ENCODE peak calls at places on chromosomes 3 and 15, in six cellular contexts. One of them, this sample, is unnamed.

GRCh38 chr15:96412045-96412918 is 81.8 kb downstream of the NR2F2 start:
- DNase-seq in IMR-90: no peak
- DNase-seq in H9: no peak
- DNase-seq in mesenchymal stem cell: no peak
- DNase-seq in trophoblast cell: no peak
- DNase-seq in H1: no peak
- DNase-seq in this sample: no peak

GRCh38 chr15:64717735-64718495 is 57.5 kb downstream of the RBPMS2 start:
- DNase-seq in IMR-90: no peak
- DNase-seq in H9: no peak
- DNase-seq in mesenchymal stem cell: no peak
- DNase-seq in trophoblast cell: no peak
- DNase-seq in H1: no peak
- DNase-seq in this sample: no peak

GRCh38 chr15:92520914-92521623 is 127.4 kb downstream of the ST8SIA2 start:
- DNase-seq in IMR-90: no peak
- DNase-seq in H9: no peak
- DNase-seq in mesenchymal stem cell: no peak
- DNase-seq in trophoblast cell: no peak
- DNase-seq in H1: no peak
- DNase-seq in this sample: no peak

GRCh38 chr15:68765602-68766368 is 54.9 kb downstream of the ANP32A start:
- DNase-seq in IMR-90: no peak
- DNase-seq in H9: no peak
- DNase-seq in mesenchymal stem cell: no peak
- DNase-seq in trophoblast cell: no peak
- DNase-seq in H1: no peak
- DNase-seq in this sample: no peak

GRCh38 chr3:59873576-59874230 is 823.9 kb upstream of the CFAP20DC start:
- DNase-seq in IMR-90: no peak
- DNase-seq in H9: no peak
- DNase-seq in mesenchymal stem cell: no peak
- DNase-seq in trophoblast cell: no peak
- DNase-seq in H1: no peak
- DNase-seq in this sample: no peak

GRCh38 chr15:68614621-68615035 is 35.8 kb downstream of the CORO2B start:
- DNase-seq in IMR-90: no peak
- DNase-seq in H9: peak
- DNase-seq in mesenchymal stem cell: peak
- DNase-seq in trophoblast cell: no peak
- DNase-seq in H1: peak
- DNase-seq in this sample: peak

GRCh38 chr15:67850995-67851535 is 11.2 kb upstream of the RNU6-1 start:
- DNase-seq in IMR-90: peak
- DNase-seq in H9: no peak
- DNase-seq in mesenchymal stem cell: no peak
- DNase-seq in trophoblast cell: peak
- DNase-seq in H1: no peak
- DNase-seq in this sample: no peak

GRCh38 chr3:49493901-49494300 is 23.8 kb downstream of the DAG1 start:
- DNase-seq in IMR-90: peak
- DNase-seq in H9: no peak
- DNase-seq in mesenchymal stem cell: no peak
- DNase-seq in trophoblast cell: no peak
- DNase-seq in H1: no peak
- DNase-seq in this sample: no peak

DNA sequence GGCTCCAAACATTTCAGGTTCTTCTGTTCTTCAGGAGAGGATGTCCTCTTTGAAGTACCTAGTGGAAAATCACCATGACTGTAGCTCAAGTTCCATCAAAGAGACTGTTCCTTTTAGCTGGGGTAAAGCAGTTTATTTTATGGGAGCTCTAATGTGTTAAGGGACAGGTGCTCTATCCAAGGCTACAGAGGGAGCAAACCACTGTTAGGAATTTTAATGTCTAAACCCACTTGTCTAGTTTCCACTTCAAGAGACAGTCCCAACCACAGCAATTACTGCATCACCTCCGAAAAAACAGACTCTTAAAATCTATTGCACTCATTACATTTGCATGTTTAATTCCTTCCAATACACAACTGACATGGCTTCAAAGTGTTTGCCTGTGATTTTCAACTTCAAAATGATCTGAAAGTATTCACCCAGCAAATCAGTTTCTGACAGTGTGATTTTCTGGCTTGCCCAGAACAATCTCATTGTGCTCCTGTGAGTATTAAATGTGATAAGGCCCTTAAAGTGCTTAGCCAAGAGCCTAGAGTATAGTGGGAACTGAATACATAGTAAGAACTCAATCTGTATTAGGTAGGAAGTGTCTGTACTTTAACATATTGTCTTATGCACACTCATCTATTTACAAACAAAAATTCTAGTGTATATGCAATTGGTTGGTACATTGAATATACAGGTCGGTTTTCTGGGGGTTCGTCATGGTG is 266.5 kb upstream of the CCDC54 start:
- DNase-seq in IMR-90: no peak
- DNase-seq in H9: no peak
- DNase-seq in mesenchymal stem cell: no peak
- DNase-seq in trophoblast cell: no peak
- DNase-seq in H1: no peak
- DNase-seq in this sample: no peak
- H3K14ac ChIP-seq in IMR-90: no peak
- H3K14ac ChIP-seq in H9: no peak
- H3K14ac ChIP-seq in mesenchymal stem cell: no peak
- H3K14ac ChIP-seq in trophoblast cell: no peak
- H3K14ac ChIP-seq in H1: no peak
- H3K14ac ChIP-seq in this sample: no peak

GRCh38 chr15:44598892-44599291 is 61.9 kb downstream of the EIF3J start:
- DNase-seq in IMR-90: peak
- DNase-seq in H9: no peak
- DNase-seq in mesenchymal stem cell: peak
- DNase-seq in trophoblast cell: no peak
- DNase-seq in H1: no peak
- DNase-seq in this sample: no peak

GRCh38 chr15:44596511-44597010 is 59.6 kb downstream of the EIF3J start:
- DNase-seq in IMR-90: no peak
- DNase-seq in H9: no peak
- DNase-seq in mesenchymal stem cell: no peak
- DNase-seq in trophoblast cell: no peak
- DNase-seq in H1: no peak
- DNase-seq in this sample: no peak

GRCh38 chr15:44595656-44596510 is 58.9 kb downstream of the EIF3J start:
- DNase-seq in IMR-90: no peak
- DNase-seq in H9: no peak
- DNase-seq in mesenchymal stem cell: peak
- DNase-seq in trophoblast cell: no peak
- DNase-seq in H1: no peak
- DNase-seq in this sample: no peak

GRCh38 chr15:44595246-44595645 is 58.3 kb downstream of the EIF3J start:
- DNase-seq in IMR-90: no peak
- DNase-seq in H9: no peak
- DNase-seq in mesenchymal stem cell: peak
- DNase-seq in trophoblast cell: no peak
- DNase-seq in H1: no peak
- DNase-seq in this sample: no peak

GRCh38 chr15:44598066-44598465 is 61.1 kb downstream of the EIF3J start:
- DNase-seq in IMR-90: no peak
- DNase-seq in H9: no peak
- DNase-seq in mesenchymal stem cell: no peak
- DNase-seq in trophoblast cell: no peak
- DNase-seq in H1: no peak
- DNase-seq in this sample: no peak
- H3K14ac ChIP-seq in IMR-90: no peak
- H3K14ac ChIP-seq in H9: no peak
- H3K14ac ChIP-seq in mesenchymal stem cell: no peak
- H3K14ac ChIP-seq in trophoblast cell: no peak
- H3K14ac ChIP-seq in H1: no peak
- H3K14ac ChIP-seq in this sample: no peak

DNA sequence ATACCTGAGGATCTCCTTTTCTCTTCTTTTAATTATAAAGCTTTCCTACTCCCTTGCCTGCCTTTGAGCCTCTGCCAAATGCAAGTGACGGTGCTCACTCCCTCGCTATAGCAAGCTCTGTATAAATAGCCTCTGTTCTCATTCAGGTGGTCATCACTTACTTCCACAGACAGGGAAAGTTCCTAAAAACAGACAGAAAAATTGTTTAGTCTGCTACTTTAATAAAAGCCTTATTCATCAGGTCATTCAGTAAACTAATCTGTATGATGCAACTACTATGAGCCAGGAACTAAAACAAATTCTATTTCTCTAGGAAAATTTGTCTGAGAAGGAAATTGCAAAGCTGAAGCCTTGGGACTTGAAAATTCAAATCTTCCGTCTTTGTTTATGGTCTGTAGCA is 10.2 kb upstream of the DLG1 start:
- DNase-seq in IMR-90: peak
- DNase-seq in H9: no peak
- DNase-seq in mesenchymal stem cell: peak
- DNase-seq in trophoblast cell: no peak
- DNase-seq in H1: no peak
- DNase-seq in this sample: no peak
- H3K14ac ChIP-seq in IMR-90: peak
- H3K14ac ChIP-seq in H9: no peak
- H3K14ac ChIP-seq in mesenchymal stem cell: no peak
- H3K14ac ChIP-seq in trophoblast cell: no peak
- H3K14ac ChIP-seq in H1: no peak
- H3K14ac ChIP-seq in this sample: no peak

DNA sequence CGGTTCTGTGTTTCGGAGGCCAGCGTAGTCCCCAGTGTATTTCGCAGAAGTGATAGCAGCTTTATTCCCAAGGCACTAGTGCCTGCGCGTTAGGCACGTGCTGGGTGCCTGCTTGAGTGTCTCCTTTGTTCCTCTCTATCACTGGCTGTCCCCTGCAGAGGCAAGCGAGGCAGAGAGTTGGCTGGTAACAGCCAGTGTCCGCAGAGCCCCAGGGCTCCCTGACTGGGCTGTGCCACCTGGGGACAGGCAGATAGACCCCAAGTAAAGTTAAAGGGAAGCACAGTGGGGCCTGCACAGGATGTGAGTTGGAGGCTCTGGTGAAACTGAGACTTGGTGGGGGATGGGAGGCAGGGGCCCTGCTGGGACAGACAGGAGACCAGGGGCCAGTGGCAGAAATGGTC is 50.7 kb downstream of the APBA2 start:
- DNase-seq in IMR-90: no peak
- DNase-seq in H9: no peak
- DNase-seq in mesenchymal stem cell: no peak
- DNase-seq in trophoblast cell: no peak
- DNase-seq in H1: no peak
- DNase-seq in this sample: no peak
- H3K14ac ChIP-seq in IMR-90: no peak
- H3K14ac ChIP-seq in H9: no peak
- H3K14ac ChIP-seq in mesenchymal stem cell: no peak
- H3K14ac ChIP-seq in trophoblast cell: no peak
- H3K14ac ChIP-seq in H1: no peak
- H3K14ac ChIP-seq in this sample: no peak

DNA sequence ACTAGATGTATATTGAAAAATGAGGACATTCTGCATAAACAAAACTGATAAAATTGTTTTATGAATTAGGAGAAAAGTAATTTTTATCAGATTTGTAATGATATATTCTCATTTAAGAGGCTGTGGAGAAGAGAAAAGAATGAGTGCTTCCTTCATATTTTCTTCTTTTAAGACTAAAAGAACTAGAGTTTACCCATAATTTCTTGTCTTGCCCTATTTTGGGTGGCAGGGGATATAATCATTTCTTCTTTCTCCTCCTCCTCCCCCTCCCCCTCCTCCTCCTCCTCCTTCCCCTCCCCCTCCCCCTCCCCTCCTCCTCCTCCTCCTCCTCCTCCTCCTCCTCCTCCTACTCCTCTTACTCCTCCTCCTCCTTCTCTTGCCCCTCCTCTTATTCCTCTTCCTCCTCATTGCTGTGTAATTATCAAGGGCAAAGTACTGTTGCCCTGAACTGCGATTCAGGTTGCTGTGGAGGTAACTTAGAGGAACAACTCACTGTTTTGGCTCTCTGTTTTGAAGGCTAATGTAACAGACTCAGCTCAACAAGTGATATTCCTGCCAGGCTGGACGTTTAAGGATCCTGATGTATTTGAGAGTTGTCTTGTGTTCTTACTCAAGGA is 555.4 kb downstream of the AGBL1 start:
- DNase-seq in IMR-90: no peak
- DNase-seq in H9: no peak
- DNase-seq in mesenchymal stem cell: no peak
- DNase-seq in trophoblast cell: no peak
- DNase-seq in H1: no peak
- DNase-seq in this sample: no peak
- H3K14ac ChIP-seq in IMR-90: no peak
- H3K14ac ChIP-seq in H9: no peak
- H3K14ac ChIP-seq in mesenchymal stem cell: no peak
- H3K14ac ChIP-seq in trophoblast cell: no peak
- H3K14ac ChIP-seq in H1: no peak
- H3K14ac ChIP-seq in this sample: no peak